ENCODE peak calls at places on chromosomes 6 and 20, in ten cellular contexts. P is WTC11, Q is NB4, O is NCI-H1105 treated with DMSO at 0.1 percent for 48 hours, L is transverse colon, R is lower leg skin, F is GM10248, J is kidney epithelial cell, B is NCI-H1436, W is IMR-90. A is an unnamed sample.

GRCh38 chr6:128131566-128131965 is 230.7 kb upstream of the THEMIS start:
- DNase-seq in P (no peak), Q (no peak), O (no peak), L (no peak), R (no peak), F (no peak), J (no peak), B (no peak), W (peak), A (peak)

GRCh38 chr20:19265646-19266374 is 53.4 kb downstream of the SLC24A3 start:
- DNase-seq in P (peak), Q (peak), O (no peak), L (no peak), R (no peak), F (peak), J (no peak), B (peak), W (no peak), A (no peak)

GRCh38 chr20:43910564-43910963 is 4.1 kb upstream of the TOX2 start:
- DNase-seq in P (no peak), Q (no peak), O (no peak), L (no peak), R (no peak), F (no peak), J (no peak), B (no peak), W (no peak), A (no peak)

GRCh38 chr20:32155017-32155965 is 45.8 kb downstream of the TM9SF4 start:
- DNase-seq in P (peak), Q (peak), O (peak), L (peak), R (peak), F (peak), J (peak), B (peak), W (peak), A (peak)

GRCh38 chr6:46507426-46507825 is 16.2 kb upstream of the RCAN2 start:
- DNase-seq in P (no peak), Q (no peak), O (no peak), L (no peak), R (no peak), F (no peak), J (no peak), B (no peak), W (no peak), A (no peak)

GRCh38 chr20:44619294-44619693 is 32.2 kb downstream of the ADA start:
- DNase-seq in P (no peak), Q (no peak), O (no peak), L (no peak), R (no peak), F (no peak), J (no peak), B (no peak), W (no peak), A (no peak)

GRCh38 chr6:139847322-139847797 is 472.9 kb upstream of the CITED2 start:
- DNase-seq in P (no peak), Q (no peak), O (no peak), L (no peak), R (no peak), F (no peak), J (no peak), B (no peak), W (no peak), A (no peak)

GRCh38 chr6:35919085-35919826 is 1.6 kb downstream of the SRPK1 start:
- DNase-seq in P (no peak), Q (peak), O (no peak), L (no peak), R (no peak), F (peak), J (no peak), B (no peak), W (peak), A (no peak)

GRCh38 chr20:14997791-14998190 is 660.4 kb upstream of the FLRT3 start:
- DNase-seq in P (no peak), Q (no peak), O (no peak), L (no peak), R (no peak), F (no peak), J (peak), B (no peak), W (no peak), A (peak)

GRCh38 chr6:4291453-4292403 is 156.4 kb upstream of the ECI2 start:
- DNase-seq in P (no peak), Q (no peak), O (no peak), L (no peak), R (no peak), F (no peak), J (peak), B (no peak), W (peak), A (peak)

GRCh38 chr20:542777-543368 is 717 bp downstream of the CSNK2A1 start:
- DNase-seq in P (peak), Q (peak), O (peak), L (peak), R (peak), F (peak), J (no peak), B (peak), W (no peak), A (no peak)

GRCh38 chr20:8777866-8778265 is 291.0 kb upstream of the PLCB4 start:
- DNase-seq in P (no peak), Q (no peak), O (no peak), L (no peak), R (no peak), F (no peak), J (no peak), B (no peak), W (peak), A (no peak)

GRCh38 chr6:34093854-34094430 is 51.9 kb downstream of the GRM4 start:
- DNase-seq in P (no peak), Q (peak), O (no peak), L (no peak), R (no peak), F (no peak), J (no peak), B (no peak), W (no peak), A (no peak)

GRCh38 chr6:147285087-147285855 is 81.1 kb downstream of the STXBP5 start:
- DNase-seq in P (no peak), Q (peak), O (peak), L (no peak), R (no peak), F (peak), J (no peak), B (peak), W (peak), A (peak)

GRCh38 chr20:50271674-50272412 is 81.2 kb downstream of the CEBPB start:
- DNase-seq in P (no peak), Q (peak), O (no peak), L (no peak), R (no peak), F (no peak), J (no peak), B (no peak), W (no peak), A (no peak)

GRCh38 chr6:18264338-18265098 is at the start of gene DEK:
- DNase-seq in P (peak), Q (peak), O (peak), L (peak), R (peak), F (peak), J (no peak), B (peak), W (peak), A (peak)

GRCh38 chr6:76861403-76861802 is 601.9 kb downstream of the HTR1B start:
- DNase-seq in P (peak), Q (peak), O (peak), L (no peak), R (no peak), F (no peak), J (no peak), B (no peak), W (no peak), A (peak)

GRCh38 chr6:105107207-105107606 is 72.6 kb downstream of the POPDC3 start:
- DNase-seq in P (no peak), Q (no peak), O (no peak), L (no peak), R (no peak), F (no peak), J (no peak), B (no peak), W (no peak), A (no peak)

GRCh38 chr6:72250664-72251063 is 364.3 kb downstream of the RIMS1 start:
- DNase-seq in P (no peak), Q (no peak), O (no peak), L (no peak), R (no peak), F (no peak), J (no peak), B (no peak), W (peak), A (no peak)

GRCh38 chr6:156262014-156262413 is 515.2 kb upstream of the ARID1B start:
- DNase-seq in P (no peak), Q (no peak), O (peak), L (no peak), R (peak), F (no peak), J (no peak), B (peak), W (no peak), A (no peak)

GRCh38 chr6:109291893-109292292 is 90.4 kb downstream of the CD164 start:
- DNase-seq in P (no peak), Q (no peak), O (no peak), L (no peak), R (no peak), F (no peak), J (no peak), B (no peak), W (no peak), A (no peak)

GRCh38 chr20:35166242-35166830 is 5.5 kb upstream of the PROCR start:
- DNase-seq in P (no peak), Q (peak), O (no peak), L (no peak), R (no peak), F (no peak), J (no peak), B (no peak), W (no peak), A (no peak)

GRCh38 chr20:772806-773205 is 4.5 kb upstream of the SLC52A3 start:
- DNase-seq in P (no peak), Q (no peak), O (no peak), L (no peak), R (no peak), F (no peak), J (no peak), B (no peak), W (no peak), A (no peak)

GRCh38 chr6:8329592-8329991 is 105.8 kb downstream of the SLC35B3 start:
- DNase-seq in P (no peak), Q (no peak), O (peak), L (no peak), R (no peak), F (no peak), J (no peak), B (peak), W (no peak), A (no peak)

GRCh38 chr20:40156600-40157307 is 532.3 kb downstream of the MAFB start:
- DNase-seq in P (no peak), Q (no peak), O (no peak), L (no peak), R (no peak), F (peak), J (no peak), B (no peak), W (no peak), A (no peak)

GRCh38 chr6:132456700-132457143 is 55.4 kb upstream of the MOXD1 start:
- DNase-seq in P (no peak), Q (peak), O (no peak), L (peak), R (no peak), F (peak), J (no peak), B (no peak), W (no peak), A (no peak)

GRCh38 chr20:49562341-49563014 is 5.5 kb downstream of the PTGIS start:
- DNase-seq in P (peak), Q (no peak), O (no peak), L (peak), R (peak), F (no peak), J (no peak), B (no peak), W (peak), A (peak)

GRCh38 chr6:150176152-150176551 is 33.3 kb downstream of the PPP1R14C start:
- DNase-seq in P (no peak), Q (no peak), O (no peak), L (peak), R (no peak), F (no peak), J (no peak), B (no peak), W (no peak), A (no peak)

GRCh38 chr6:125882243-125882642 is 74.3 kb upstream of the HINT3 start:
- DNase-seq in P (no peak), Q (no peak), O (no peak), L (no peak), R (no peak), F (no peak), J (no peak), B (no peak), W (no peak), A (no peak)

GRCh38 chr6:28489366-28490190 is 26.0 kb downstream of the GPX6 start:
- DNase-seq in P (peak), Q (peak), O (peak), L (peak), R (no peak), F (peak), J (peak), B (no peak), W (peak), A (peak)

GRCh38 chr6:39530201-39530759 is 194.9 kb downstream of the KIF6 start:
- DNase-seq in P (no peak), Q (peak), O (no peak), L (peak), R (no peak), F (peak), J (no peak), B (no peak), W (no peak), A (peak)

GRCh38 chr6:43383021-43383667 is 13.7 kb upstream of the ZNF318 start:
- DNase-seq in P (no peak), Q (no peak), O (no peak), L (no peak), R (no peak), F (no peak), J (no peak), B (no peak), W (peak), A (no peak)

GRCh38 chr6:155443168-155443567 is 12.5 kb downstream of the NOX3 start:
- DNase-seq in P (no peak), Q (no peak), O (no peak), L (no peak), R (no peak), F (no peak), J (no peak), B (no peak), W (no peak), A (no peak)

GRCh38 chr6:149508485-149508884 is 23.7 kb upstream of the ZC3H12D start:
- DNase-seq in P (no peak), Q (no peak), O (no peak), L (no peak), R (no peak), F (no peak), J (no peak), B (no peak), W (no peak), A (no peak)

A was measured in A172.